ENCODE peak calls at places on chromosomes 12 and 14, in five cellular contexts. W is aorta; I is NCI-H345; D is CD4-positive, CD25-positive, alpha-beta regulatory T cell; H is activated CD4-positive, alpha-beta T cell treated with anti-CD3 and anti-CD28 coated beads, Interleukin-2, amount 50 U/mL, for 24 hours. K is an unnamed sample.

GRCh38 chr14:91861091-91861490 is 6.2 kb downstream of the TC2N start:
- DNase-seq in W (no peak), I (no peak), D (peak), H (no peak), K (no peak)

GRCh38 chr14:19771895-19772430 is 1.3 kb upstream of the OR4M1 start:
- DNase-seq in W (no peak), I (no peak), D (no peak), H (no peak), K (no peak)

GRCh38 chr12:117679776-117680175 is 289.0 kb downstream of the KSR2 start:
- DNase-seq in W (no peak), I (no peak), D (no peak), H (no peak), K (no peak)

GRCh38 chr14:94775875-94776217 is 5.9 kb upstream of the GSC start:
- DNase-seq in W (no peak), I (no peak), D (no peak), H (no peak), K (no peak)

GRCh38 chr12:57795354-57795753 is 12.8 kb downstream of the TSFM start:
- DNase-seq in W (no peak), I (no peak), D (no peak), H (no peak), K (no peak)

GRCh38 chr14:21723431-21724045 is 49.9 kb upstream of the OR4E1 start:
- DNase-seq in W (no peak), I (no peak), D (no peak), H (no peak), K (peak)

GRCh38 chr12:87678453-87678852 is 350.7 kb downstream of the C12orf50 start:
- DNase-seq in W (no peak), I (peak), D (no peak), H (no peak), K (no peak)

GRCh38 chr12:72564120-72564519 is 291.9 kb downstream of the TRHDE start:
- DNase-seq in W (no peak), I (no peak), D (no peak), H (no peak), K (no peak)

GRCh38 chr12:1319215-1319614 is 275.2 kb downstream of the FBXL14 start:
- DNase-seq in W (no peak), I (no peak), D (no peak), H (no peak), K (no peak)

GRCh38 chr12:89384050-89384749 is 31.9 kb upstream of the DUSP6 start:
- DNase-seq in W (no peak), I (peak), D (no peak), H (no peak), K (peak)

GRCh38 chr12:129870146-129870545 is 33.7 kb downstream of the TMEM132D start:
- DNase-seq in W (no peak), I (no peak), D (no peak), H (no peak), K (no peak)

GRCh38 chr12:116639765-116640164 is 80.6 kb downstream of the MAP1LC3B2 start:
- DNase-seq in W (no peak), I (no peak), D (no peak), H (no peak), K (no peak)

GRCh38 chr12:7935773-7936581 is at the start of gene SLC2A3:
- DNase-seq in W (no peak), I (no peak), D (peak), H (peak), K (peak)

GRCh38 chr12:66896797-66897196 is 217.9 kb upstream of the GRIP1 start:
- DNase-seq in W (no peak), I (no peak), D (no peak), H (no peak), K (no peak)

K was measured in BE2C.